ENCODE peak calls at places on chromosomes 5 and 9, in five cellular contexts. S is EH; B is stimulated activated CD8-positive, alpha-beta memory T cell treated with anti-CD3 and anti-CD28 coated beads, Interleukin-4, amount 100 ng/mL, for 48 hours; J is mesendoderm; K is KBM-7. E is an unnamed sample.

GRCh38 chr9:35195683-35196082 is 33.9 kb downstream of the UNC13B start:
- DNase-seq in K (no peak), S (peak), J (no peak), B (no peak), E (no peak)

GRCh38 chr5:78640622-78641021 is 8.0 kb downstream of the LHFPL2 start:
- DNase-seq in B (no peak), S (peak), J (no peak), K (no peak), E (peak)

GRCh38 chr9:106916491-106917235 is 53.7 kb downstream of the ZNF462 start:
- DNase-seq in K (peak), B (no peak), S (peak), J (peak), E (peak)

GRCh38 chr9:100098241-100098886 is 436 bp downstream of the ERP44 start:
- DNase-seq in J (peak), K (peak), S (peak), B (peak), E (peak)

GRCh38 chr5:113034182-113034773 is 57.7 kb downstream of the DCP2 start:
- DNase-seq in B (no peak), J (peak), K (no peak), S (peak), E (no peak)

GRCh38 chr9:112489876-112490661 is 3.4 kb downstream of the KIAA1958 start:
- DNase-seq in K (no peak), B (no peak), S (peak), J (peak), E (no peak)

GRCh38 chr5:160787247-160787646 is 64.8 kb downstream of the ATP10B start:
- DNase-seq in S (no peak), J (peak), B (peak), K (peak), E (no peak)

GRCh38 chr9:108815156-108815555 is 40.6 kb downstream of the ACTL7B start:
- DNase-seq in K (no peak), S (no peak), J (peak), B (no peak), E (no peak)

GRCh38 chr5:135483254-135483653 is 31.1 kb upstream of the TIFAB start:
- DNase-seq in B (no peak), J (no peak), S (no peak), K (no peak), E (no peak)

GRCh38 chr5:143629871-143630658 is 181.9 kb upstream of the HMHB1 start:
- DNase-seq in S (peak), J (peak), K (no peak), B (no peak), E (no peak)

GRCh38 chr9:89637787-89638186 is 33.0 kb downstream of the GADD45G start:
- DNase-seq in J (no peak), K (no peak), B (no peak), S (no peak), E (no peak)

GRCh38 chr5:2010940-2011339 is 128.2 kb upstream of the IRX4 start:
- DNase-seq in B (no peak), S (no peak), J (no peak), K (no peak), E (no peak)

GRCh38 chr9:11038366-11038765 is 425.6 kb upstream of the PTPRD start:
- DNase-seq in K (no peak), B (no peak), S (no peak), J (peak), E (no peak)

GRCh38 chr5:82917584-82917983 is 159.6 kb downstream of the TMEM167A start:
- DNase-seq in J (no peak), B (no peak), K (no peak), S (no peak), E (no peak)

GRCh38 chr5:102130890-102131289 is 165.2 kb downstream of the SLCO4C1 start:
- DNase-seq in S (no peak), B (no peak), K (no peak), J (no peak), E (no peak)

GRCh38 chr5:167861134-167861930 is 430.1 kb upstream of the WWC1 start:
- DNase-seq in S (peak), B (no peak), K (peak), J (peak), E (no peak)

GRCh38 chr5:16582081-16582480 is 34.7 kb downstream of the RETREG1 start:
- DNase-seq in J (no peak), K (no peak), B (no peak), S (no peak), E (no peak)

GRCh38 chr5:170945275-170945674 is 83.5 kb downstream of the RANBP17 start:
- DNase-seq in J (no peak), B (no peak), K (no peak), S (no peak), E (no peak)

GRCh38 chr5:171764265-171764664 is 21.4 kb upstream of the SMIM23 start:
- DNase-seq in S (no peak), K (no peak), B (no peak), J (no peak), E (no peak)

GRCh38 chr5:175884214-175884613 is 12.8 kb downstream of the CPLX2 start:
- DNase-seq in B (no peak), K (no peak), S (no peak), J (no peak), E (no peak)

GRCh38 chr9:103985082-103985481 is 109.0 kb upstream of the SMC2 start:
- DNase-seq in S (no peak), B (no peak), J (no peak), K (no peak), E (no peak)

GRCh38 chr9:135252980-135253304 is 165.5 kb downstream of the OLFM1 start:
- DNase-seq in K (no peak), B (no peak), J (peak), S (no peak), E (no peak)

GRCh38 chr5:34412769-34413168 is 243.4 kb upstream of the RAI14 start:
- DNase-seq in K (no peak), S (peak), J (peak), B (no peak), E (no peak)

GRCh38 chr5:149597618-149598017 is 16.3 kb downstream of the ARHGEF37 start:
- DNase-seq in S (no peak), J (no peak), B (no peak), K (no peak), E (no peak)

E was measured in endothelial cell of umbilical vein.